ENCODE peak calls at places on chromosome 3, in seven cellular contexts. Y is MCF 10A, Z is SJSA1, A is HCEC 1CT, F is lung microvascular endothelial cell, L is fibroblast of pulmonary artery, K is T-helper 2 cell. R is an unnamed sample.
A peak's percentile ranks its signal among the peaks of the same experiment; 100 is the strongest.

GRCh38 chr3:14768881-14769280 is 49.9 kb upstream of the FGD5 start:
- DNase-seq in Y (no peak), Z (no peak), A (no peak), F (no peak), L (no peak), K (no peak), R (no peak)

GRCh38 chr3:134312873-134313838 is 61.1 kb downstream of the AMOTL2 start:
- DNase-seq in Y (no peak), Z (peak; percentile 67), A (peak; percentile 75), F (peak; percentile 81), L (peak; percentile 87), K (no peak), R (peak; percentile 73)

GRCh38 chr3:61894988-61895935 is 333.9 kb downstream of the PTPRG start:
- DNase-seq in Y (peak; percentile 98), Z (peak; percentile 48), A (peak; percentile 93), F (peak; percentile 29), L (peak; percentile 85), K (no peak), R (peak; percentile 78)

GRCh38 chr3:126934149-126934548 is 48.8 kb upstream of the PLXNA1 start:
- DNase-seq in Y (no peak), Z (no peak), A (no peak), F (no peak), L (peak; percentile 38), K (no peak), R (peak; percentile 40)

GRCh38 chr3:170278632-170279031 is 56.4 kb downstream of the PRKCI start:
- DNase-seq in Y (no peak), Z (no peak), A (no peak), F (no peak), L (no peak), K (no peak), R (no peak)

GRCh38 chr3:36032180-36032895 is 348.0 kb upstream of the STAC start:
- DNase-seq in Y (no peak), Z (no peak), A (no peak), F (no peak), L (no peak), K (no peak), R (no peak)

GRCh38 chr3:4824948-4825325 is 154.3 kb upstream of the BHLHE40 start:
- DNase-seq in Y (peak; percentile 72), Z (no peak), A (peak; percentile 69), F (no peak), L (peak; percentile 56), K (no peak), R (peak; percentile 71)

GRCh38 chr3:170321326-170322034 is 36.0 kb upstream of the SKIL start:
- DNase-seq in Y (no peak), Z (no peak), A (no peak), F (no peak), L (no peak), K (no peak), R (no peak)

GRCh38 chr3:71066849-71067261 is 516.7 kb downstream of the FOXP1 start:
- DNase-seq in Y (peak; percentile 57), Z (no peak), A (peak; percentile 54), F (peak; percentile 32), L (peak; percentile 62), K (no peak), R (peak; percentile 85)

GRCh38 chr3:100060685-100061484 is 53.4 kb downstream of the FILIP1L start:
- DNase-seq in Y (no peak), Z (no peak), A (no peak), F (no peak), L (no peak), K (no peak), R (peak; percentile 82)

GRCh38 chr3:171007316-171007715 is 19.2 kb downstream of the SLC2A2 start:
- DNase-seq in Y (no peak), Z (no peak), A (no peak), F (no peak), L (no peak), K (no peak), R (no peak)

GRCh38 chr3:65751123-65751700 is 287.5 kb downstream of the MAGI1 start:
- DNase-seq in Y (peak; percentile 58), Z (peak; percentile 38), A (peak; percentile 14), F (peak; percentile 66), L (peak; percentile 50), K (no peak), R (peak; percentile 35)

GRCh38 chr3:186053954-186054353 is 54.9 kb downstream of the ETV5 start:
- DNase-seq in Y (no peak), Z (no peak), A (no peak), F (no peak), L (peak; percentile 14), K (no peak), R (no peak)

GRCh38 chr3:196604548-196604947 is 34.9 kb upstream of the NRROS start:
- DNase-seq in Y (no peak), Z (no peak), A (peak; percentile 15), F (no peak), L (no peak), K (no peak), R (no peak)

GRCh38 chr3:169044341-169045113 is 619.0 kb downstream of the MECOM start:
- DNase-seq in Y (peak; percentile 51), Z (no peak), A (peak; percentile 93), F (no peak), L (peak; percentile 61), K (no peak), R (no peak)

GRCh38 chr3:189355481-189356201 is 183.9 kb downstream of the TPRG1 start:
- DNase-seq in Y (peak; percentile 93), Z (peak; percentile 44), A (peak; percentile 32), F (no peak), L (peak; percentile 60), K (no peak), R (peak; percentile 94)

GRCh38 chr3:117193390-117193789 is 483.8 kb downstream of the TUSC7 start:
- DNase-seq in Y (peak; percentile 11), Z (no peak), A (no peak), F (no peak), L (no peak), K (no peak), R (peak; percentile 1)

GRCh38 chr3:73766599-73767378 is 142.0 kb upstream of the PDZRN3 start:
- DNase-seq in Y (peak; percentile 11), Z (no peak), A (peak; percentile 12), F (no peak), L (peak; percentile 88), K (no peak), R (peak; percentile 84)

GRCh38 chr3:184808021-184808420 is 3.9 kb upstream of the VPS8 start:
- DNase-seq in Y (no peak), Z (no peak), A (no peak), F (no peak), L (no peak), K (no peak), R (no peak)

GRCh38 chr3:175601521-175601920 is 742.4 kb downstream of the NAALADL2 start:
- DNase-seq in Y (no peak), Z (no peak), A (no peak), F (no peak), L (peak; percentile 5), K (no peak), R (no peak)

GRCh38 chr3:179148446-179149238 is 485 bp downstream of the PIK3CA start:
- DNase-seq in Y (peak; percentile 64), Z (peak; percentile 47), A (peak; percentile 56), F (peak; percentile 58), L (peak; percentile 41), K (peak; percentile 23), R (peak; percentile 52)

GRCh38 chr3:123658118-123658859 is 73.4 kb upstream of the HACD2 start:
- DNase-seq in Y (peak; percentile 26), Z (no peak), A (peak; percentile 57), F (no peak), L (peak; percentile 83), K (no peak), R (peak; percentile 53)

GRCh38 chr3:146781606-146782005 is 176.5 kb upstream of the PLSCR5 start:
- DNase-seq in Y (no peak), Z (no peak), A (peak; percentile 19), F (no peak), L (peak; percentile 2), K (no peak), R (no peak)

GRCh38 chr3:127816783-127817182 is 5.5 kb downstream of the MGLL start:
- DNase-seq in Y (no peak), Z (no peak), A (no peak), F (no peak), L (no peak), K (no peak), R (no peak)

GRCh38 chr3:40096561-40097506 is 212.7 kb upstream of the EIF1B start:
- DNase-seq in Y (no peak), Z (no peak), A (no peak), F (no peak), L (no peak), K (no peak), R (no peak)

GRCh38 chr3:108450444-108450843 is 60.0 kb downstream of the MYH15 start:
- DNase-seq in Y (no peak), Z (no peak), A (no peak), F (no peak), L (no peak), K (no peak), R (no peak)

GRCh38 chr3:171829841-171830559 is 13.1 kb upstream of the TMEM212 start:
- DNase-seq in Y (peak; percentile 88), Z (peak; percentile 66), A (peak; percentile 83), F (peak; percentile 91), L (peak; percentile 93), K (no peak), R (peak; percentile 94)

GRCh38 chr3:190369701-190370295 is 18.2 kb upstream of the CLDN16 start:
- DNase-seq in Y (peak; percentile 89), Z (no peak), A (no peak), F (no peak), L (no peak), K (no peak), R (peak; percentile 69)

GRCh38 chr3:52175416-52176187 is 21.4 kb upstream of the POC1A start:
- DNase-seq in Y (no peak), Z (no peak), A (no peak), F (no peak), L (no peak), K (no peak), R (no peak)

GRCh38 chr3:23810342-23811116 is 4.8 kb downstream of the UBE2E1 start:
- DNase-seq in Y (peak; percentile 42), Z (peak; percentile 47), A (peak; percentile 24), F (peak; percentile 41), L (no peak), K (peak; percentile 10), R (peak; percentile 22)

GRCh38 chr3:121592856-121593702 is at the start of gene FBXO40:
- DNase-seq in Y (no peak), Z (no peak), A (no peak), F (no peak), L (no peak), K (no peak), R (no peak)

GRCh38 chr3:197749315-197749600 is 425 bp upstream of the FYTTD1 start:
- DNase-seq in Y (peak; percentile 45), Z (peak; percentile 53), A (peak; percentile 39), F (no peak), L (peak; percentile 63), K (peak; percentile 25), R (peak; percentile 73)

GRCh38 chr3:169939320-169939719 is 27.3 kb upstream of the SEC62 start:
- DNase-seq in Y (no peak), Z (no peak), A (no peak), F (no peak), L (no peak), K (no peak), R (no peak)

GRCh38 chr3:73435055-73435454 is 189.7 kb downstream of the PDZRN3 start:
- DNase-seq in Y (no peak), Z (no peak), A (no peak), F (no peak), L (no peak), K (no peak), R (no peak)

GRCh38 chr3:17162116-17162515 is 277.4 kb downstream of the PLCL2 start:
- DNase-seq in Y (no peak), Z (no peak), A (no peak), F (no peak), L (no peak), K (no peak), R (no peak)

GRCh38 chr3:81760215-81760614 is 1.2 kb downstream of the GBE1 start:
- DNase-seq in Y (peak; percentile 15), Z (no peak), A (no peak), F (peak; percentile 63), L (no peak), K (no peak), R (no peak)

GRCh38 chr3:97821413-97821809 is 400 bp upstream of the CRYBG3 start:
- DNase-seq in Y (no peak), Z (peak; percentile 55), A (no peak), F (no peak), L (peak; percentile 57), K (peak; percentile 21), R (peak; percentile 71)

GRCh38 chr3:8885806-8886205 is 77.5 kb downstream of the RAD18 start:
- DNase-seq in Y (no peak), Z (no peak), A (no peak), F (no peak), L (no peak), K (no peak), R (peak; percentile 56)

R was measured in fibroblast of villous mesenchyme.